ENCODE peak calls at places on chromosome 6, in five cellular contexts. H, N, J, D and Q are unnamed samples.

GRCh38 chr6:162099685-162100084 is 627.9 kb downstream of the PRKN start:
- DNase-seq in D (peak; percentile 41), N (no peak), H (no peak), J (peak; percentile 53), Q (no peak)

GRCh38 chr6:7621761-7622160 is 31.8 kb downstream of the SNRNP48 start:
- DNase-seq in J (no peak), N (no peak), H (no peak), D (no peak), Q (no peak)

GRCh38 chr6:170082531-170083187 is 208.2 kb downstream of the DLL1 start:
- DNase-seq in D (no peak), J (no peak), N (no peak), H (no peak), Q (no peak)

GRCh38 chr6:166955121-166955864 is 1.1 kb downstream of the RNASET2 start:
- DNase-seq in H (peak; percentile 65), J (peak; percentile 43), D (peak; percentile 32), N (no peak), Q (no peak)

GRCh38 chr6:41732601-41733348 is 2.6 kb downstream of the TFEB start:
- DNase-seq in H (peak; percentile 48), D (no peak), N (no peak), J (no peak), Q (peak; percentile 29)

GRCh38 chr6:170459451-170459850 is 93.7 kb downstream of the PSMB1 start:
- DNase-seq in D (peak; percentile 50), J (no peak), H (no peak), N (no peak), Q (no peak)

GRCh38 chr6:117711369-117711768 is 36.1 kb downstream of the NUS1 start:
- DNase-seq in N (no peak), H (no peak), J (no peak), D (no peak), Q (no peak)

GRCh38 chr6:2004888-2005287 is 240.5 kb downstream of the GMDS start:
- DNase-seq in J (no peak), H (no peak), N (no peak), D (no peak), Q (no peak)

GRCh38 chr6:53315086-53315724 is 33.5 kb downstream of the ELOVL5 start:
- DNase-seq in H (no peak), J (no peak), N (no peak), D (no peak), Q (no peak)

GRCh38 chr6:163226181-163226835 is 188.2 kb upstream of the QKI start:
- DNase-seq in D (no peak), H (no peak), N (no peak), J (no peak), Q (no peak)
- TF ChIP-seq CTCF in D (no peak), H (no peak), N (no peak), J (no peak), Q (no peak)

GRCh38 chr6:37103169-37104039 is 66.5 kb upstream of the PIM1 start:
- DNase-seq in H (peak; percentile 92), N (no peak), D (peak; percentile 83), J (peak; percentile 85), Q (peak; percentile 74)

GRCh38 chr6:37104935-37105781 is 64.8 kb upstream of the PIM1 start:
- DNase-seq in N (no peak), H (no peak), J (no peak), D (no peak), Q (no peak)

GRCh38 chr6:37101991-37102298 is 68.0 kb upstream of the PIM1 start:
- DNase-seq in J (no peak), D (no peak), N (no peak), H (no peak), Q (no peak)

GRCh38 chr6:37100740-37101139 is 69.2 kb upstream of the PIM1 start:
- DNase-seq in N (no peak), H (no peak), D (no peak), J (no peak), Q (no peak)

DNA sequence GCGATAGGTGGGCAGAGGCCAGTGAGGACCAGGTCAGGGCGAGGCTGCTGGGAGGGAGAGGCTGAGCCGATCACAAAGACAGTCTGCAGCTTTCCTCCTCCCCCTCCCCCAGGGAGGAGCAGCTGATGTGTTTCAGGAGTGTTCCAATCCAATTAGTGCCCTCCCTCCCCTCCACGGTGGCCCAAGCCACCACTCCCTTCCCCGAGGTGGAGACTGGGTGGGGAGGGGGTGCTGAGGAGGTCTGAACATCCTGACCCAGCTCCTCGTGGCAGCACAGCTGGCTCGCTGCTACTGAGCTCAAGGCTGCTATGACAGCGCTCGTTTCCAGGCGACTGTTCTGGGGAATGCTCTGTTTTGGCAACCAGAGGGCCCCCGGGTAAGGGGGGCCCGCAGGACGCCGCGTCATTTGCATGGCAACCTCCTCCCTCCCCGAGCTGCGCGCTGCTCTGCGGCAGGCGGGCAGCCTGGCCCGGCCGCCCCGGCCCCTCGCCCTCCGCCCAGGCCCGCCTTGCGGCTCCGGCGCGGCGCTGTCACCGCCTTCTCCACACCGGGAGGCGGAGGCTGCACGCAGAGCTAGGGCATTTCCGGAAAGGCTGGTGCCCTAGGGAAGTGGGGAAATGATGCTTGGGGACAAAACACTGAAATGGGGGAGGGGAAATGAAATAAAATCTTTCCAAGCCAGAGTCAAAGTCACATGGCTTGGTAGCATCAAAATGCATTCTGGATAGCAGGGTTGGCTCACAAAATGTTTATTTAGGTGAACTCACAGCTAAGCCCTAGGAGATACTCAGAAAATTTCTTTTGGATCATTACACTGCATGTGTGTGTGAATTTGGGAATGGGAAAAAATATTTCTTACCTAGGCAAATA is 67.4 kb upstream of the PIM1 start:
- DNase-seq in H (peak; percentile 84), D (peak; percentile 87), N (peak; percentile 82), J (peak; percentile 96), Q (peak; percentile 94)
- TF ChIP-seq CTCF in H (no peak), D (no peak), N (no peak), J (no peak), Q (no peak)

GRCh38 chr6:133288662-133289061 is 47.5 kb downstream of the EYA4 start:
- DNase-seq in D (no peak), J (no peak), H (no peak), N (no peak), Q (no peak)

GRCh38 chr6:133290926-133291325 is 49.8 kb downstream of the EYA4 start:
- DNase-seq in H (no peak), D (no peak), N (no peak), J (no peak), Q (no peak)

GRCh38 chr6:133289733-133290306 is 48.7 kb downstream of the EYA4 start:
- DNase-seq in H (no peak), N (no peak), J (no peak), D (no peak), Q (no peak)

GRCh38 chr6:133291671-133292070 is 50.5 kb downstream of the EYA4 start:
- DNase-seq in H (no peak), J (no peak), D (no peak), N (no peak), Q (no peak)

DNA sequence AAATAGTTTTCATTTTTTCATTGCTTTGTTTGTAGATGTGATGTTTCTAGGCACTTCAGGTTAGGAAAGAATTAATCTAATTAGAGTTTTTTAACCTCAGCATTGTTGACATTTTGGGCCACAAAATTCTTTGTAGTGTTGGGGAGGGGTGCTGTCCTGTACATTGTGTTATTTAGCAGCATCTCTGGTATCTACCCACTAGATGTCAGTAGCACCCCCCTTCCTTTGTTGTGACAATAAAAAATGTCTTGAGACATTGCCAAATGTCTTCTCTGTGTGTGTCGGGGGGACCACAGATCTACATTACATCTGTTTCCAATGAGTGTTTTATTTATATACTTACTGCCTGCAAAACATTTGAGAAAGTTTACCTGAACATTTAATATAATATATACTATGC is 45.6 kb downstream of the EYA4 start:
- DNase-seq in N (no peak), J (no peak), D (no peak), H (no peak), Q (peak; percentile 17)
- TF ChIP-seq CTCF in N (peak; percentile 54), J (no peak), D (no peak), H (no peak), Q (peak; percentile 70)

GRCh38 chr6:143688681-143689080 is 10.9 kb downstream of the PHACTR2 start:
- DNase-seq in N (no peak), H (no peak), J (no peak), D (no peak), Q (no peak)
- TF ChIP-seq CTCF in N (no peak), H (no peak), J (no peak), D (no peak), Q (no peak)

GRCh38 chr6:101397199-101397598 is 3.7 kb downstream of the GRIK2 start:
- DNase-seq in N (no peak), J (no peak), H (no peak), D (no peak), Q (no peak)
- TF ChIP-seq CTCF in N (peak; percentile 56), J (no peak), H (no peak), D (no peak), Q (peak; percentile 69)